ENCODE peak calls at places on chromosomes 5 and 9, in seven cellular contexts. One of them, this sample, is unnamed.

GRCh38 chr5:9474241-9475002 is 71.5 kb downstream of the SEMA5A start:
- DNase-seq in CD4-positive, alpha-beta memory T cell: no peak
- DNase-seq in body of pancreas: no peak
- DNase-seq in CD8-positive, alpha-beta memory T cell: no peak
- DNase-seq in neuronal stem cell: no peak
- DNase-seq in upper lobe of right lung: no peak
- DNase-seq in lower lobe of right lung: no peak
- DNase-seq in this sample: no peak

GRCh38 chr9:83220737-83221136 is 157.8 kb upstream of the RASEF start:
- DNase-seq in body of pancreas: peak; percentile 67
- DNase-seq in lower lobe of right lung: no peak
- DNase-seq in CD8-positive, alpha-beta memory T cell: no peak
- DNase-seq in CD4-positive, alpha-beta memory T cell: no peak
- DNase-seq in neuronal stem cell: no peak
- DNase-seq in upper lobe of right lung: no peak
- DNase-seq in this sample: no peak

GRCh38 chr5:95818181-95819147 is 4.1 kb downstream of the GLRX start:
- DNase-seq in CD4-positive, alpha-beta memory T cell: no peak
- DNase-seq in body of pancreas: no peak
- DNase-seq in neuronal stem cell: no peak
- DNase-seq in lower lobe of right lung: peak; percentile 68
- DNase-seq in upper lobe of right lung: no peak
- DNase-seq in CD8-positive, alpha-beta memory T cell: no peak
- DNase-seq in this sample: peak; percentile 21

GRCh38 chr9:116286287-116286686 is 132.7 kb downstream of the PAPPA start:
- DNase-seq in upper lobe of right lung: no peak
- DNase-seq in lower lobe of right lung: no peak
- DNase-seq in CD8-positive, alpha-beta memory T cell: no peak
- DNase-seq in body of pancreas: no peak
- DNase-seq in CD4-positive, alpha-beta memory T cell: no peak
- DNase-seq in neuronal stem cell: peak; percentile 67
- DNase-seq in this sample: no peak

GRCh38 chr5:173201636-173202265 is 33.3 kb downstream of the NKX2-5 start:
- DNase-seq in lower lobe of right lung: no peak
- DNase-seq in CD4-positive, alpha-beta memory T cell: no peak
- DNase-seq in neuronal stem cell: no peak
- DNase-seq in body of pancreas: no peak
- DNase-seq in upper lobe of right lung: no peak
- DNase-seq in CD8-positive, alpha-beta memory T cell: no peak
- DNase-seq in this sample: no peak

GRCh38 chr5:61071565-61071964 is 90.7 kb downstream of the SMIM15 start:
- DNase-seq in CD4-positive, alpha-beta memory T cell: no peak
- DNase-seq in CD8-positive, alpha-beta memory T cell: no peak
- DNase-seq in neuronal stem cell: peak; percentile 5
- DNase-seq in upper lobe of right lung: no peak
- DNase-seq in lower lobe of right lung: no peak
- DNase-seq in body of pancreas: no peak
- DNase-seq in this sample: no peak

GRCh38 chr9:38038307-38039089 is 30.5 kb downstream of the SHB start:
- DNase-seq in neuronal stem cell: no peak
- DNase-seq in body of pancreas: no peak
- DNase-seq in CD8-positive, alpha-beta memory T cell: no peak
- DNase-seq in upper lobe of right lung: no peak
- DNase-seq in CD4-positive, alpha-beta memory T cell: no peak
- DNase-seq in lower lobe of right lung: no peak
- DNase-seq in this sample: no peak

GRCh38 chr5:73446631-73447233 is 1.8 kb downstream of the FOXD1 start:
- DNase-seq in neuronal stem cell: no peak
- DNase-seq in lower lobe of right lung: no peak
- DNase-seq in CD8-positive, alpha-beta memory T cell: no peak
- DNase-seq in body of pancreas: no peak
- DNase-seq in upper lobe of right lung: no peak
- DNase-seq in CD4-positive, alpha-beta memory T cell: no peak
- DNase-seq in this sample: no peak

GRCh38 chr5:108801776-108802175 is 54.1 kb downstream of the FER start:
- DNase-seq in body of pancreas: no peak
- DNase-seq in lower lobe of right lung: no peak
- DNase-seq in upper lobe of right lung: no peak
- DNase-seq in CD4-positive, alpha-beta memory T cell: no peak
- DNase-seq in neuronal stem cell: no peak
- DNase-seq in CD8-positive, alpha-beta memory T cell: no peak
- DNase-seq in this sample: no peak

GRCh38 chr5:34582364-34582763 is 73.8 kb upstream of the RAI14 start:
- DNase-seq in body of pancreas: peak; percentile 67
- DNase-seq in upper lobe of right lung: no peak
- DNase-seq in CD8-positive, alpha-beta memory T cell: no peak
- DNase-seq in lower lobe of right lung: no peak
- DNase-seq in neuronal stem cell: no peak
- DNase-seq in CD4-positive, alpha-beta memory T cell: no peak
- DNase-seq in this sample: no peak

GRCh38 chr9:94577541-94577940 is 16.1 kb downstream of the FBP2 start:
- DNase-seq in CD4-positive, alpha-beta memory T cell: no peak
- DNase-seq in lower lobe of right lung: no peak
- DNase-seq in body of pancreas: no peak
- DNase-seq in neuronal stem cell: no peak
- DNase-seq in upper lobe of right lung: no peak
- DNase-seq in CD8-positive, alpha-beta memory T cell: no peak
- DNase-seq in this sample: no peak

GRCh38 chr9:118529624-118530214 is 825.5 kb downstream of the TLR4 start:
- DNase-seq in CD8-positive, alpha-beta memory T cell: no peak
- DNase-seq in body of pancreas: no peak
- DNase-seq in neuronal stem cell: no peak
- DNase-seq in upper lobe of right lung: no peak
- DNase-seq in lower lobe of right lung: no peak
- DNase-seq in CD4-positive, alpha-beta memory T cell: no peak
- DNase-seq in this sample: no peak

GRCh38 chr9:88721528-88722279 is 186.7 kb downstream of the NXNL2 start:
- DNase-seq in CD8-positive, alpha-beta memory T cell: no peak
- DNase-seq in neuronal stem cell: no peak
- DNase-seq in CD4-positive, alpha-beta memory T cell: no peak
- DNase-seq in body of pancreas: no peak
- DNase-seq in lower lobe of right lung: no peak
- DNase-seq in upper lobe of right lung: no peak
- DNase-seq in this sample: no peak

GRCh38 chr9:95512751-95513120 is 4.0 kb downstream of the PTCH1 start:
- DNase-seq in body of pancreas: no peak
- DNase-seq in upper lobe of right lung: no peak
- DNase-seq in CD4-positive, alpha-beta memory T cell: no peak
- DNase-seq in lower lobe of right lung: no peak
- DNase-seq in neuronal stem cell: no peak
- DNase-seq in CD8-positive, alpha-beta memory T cell: no peak
- DNase-seq in this sample: no peak

GRCh38 chr5:133247145-133247709 is 195.4 kb downstream of the HSPA4 start:
- DNase-seq in neuronal stem cell: no peak
- DNase-seq in body of pancreas: no peak
- DNase-seq in CD4-positive, alpha-beta memory T cell: no peak
- DNase-seq in upper lobe of right lung: no peak
- DNase-seq in lower lobe of right lung: no peak
- DNase-seq in CD8-positive, alpha-beta memory T cell: no peak
- DNase-seq in this sample: no peak

GRCh38 chr5:17096975-17097695 is 120.3 kb upstream of the BASP1 start:
- DNase-seq in CD4-positive, alpha-beta memory T cell: no peak
- DNase-seq in neuronal stem cell: peak; percentile 44
- DNase-seq in body of pancreas: no peak
- DNase-seq in upper lobe of right lung: no peak
- DNase-seq in CD8-positive, alpha-beta memory T cell: no peak
- DNase-seq in lower lobe of right lung: no peak
- DNase-seq in this sample: no peak

GRCh38 chr5:78566747-78567449 is 81.7 kb downstream of the LHFPL2 start:
- DNase-seq in upper lobe of right lung: no peak
- DNase-seq in body of pancreas: no peak
- DNase-seq in CD8-positive, alpha-beta memory T cell: no peak
- DNase-seq in CD4-positive, alpha-beta memory T cell: no peak
- DNase-seq in lower lobe of right lung: no peak
- DNase-seq in neuronal stem cell: no peak
- DNase-seq in this sample: no peak

GRCh38 chr9:7788772-7789171 is 10.8 kb downstream of the DMAC1 start:
- DNase-seq in neuronal stem cell: no peak
- DNase-seq in CD4-positive, alpha-beta memory T cell: no peak
- DNase-seq in body of pancreas: no peak
- DNase-seq in CD8-positive, alpha-beta memory T cell: no peak
- DNase-seq in upper lobe of right lung: no peak
- DNase-seq in lower lobe of right lung: no peak
- DNase-seq in this sample: no peak

GRCh38 chr9:114015607-114016006 is 62.5 kb downstream of the AMBP start:
- DNase-seq in neuronal stem cell: no peak
- DNase-seq in CD4-positive, alpha-beta memory T cell: no peak
- DNase-seq in body of pancreas: no peak
- DNase-seq in lower lobe of right lung: no peak
- DNase-seq in CD8-positive, alpha-beta memory T cell: no peak
- DNase-seq in upper lobe of right lung: no peak
- DNase-seq in this sample: no peak

GRCh38 chr5:54390015-54390414 is 65.5 kb upstream of the HSPB3 start:
- DNase-seq in body of pancreas: peak; percentile 58
- DNase-seq in CD8-positive, alpha-beta memory T cell: no peak
- DNase-seq in neuronal stem cell: no peak
- DNase-seq in CD4-positive, alpha-beta memory T cell: no peak
- DNase-seq in lower lobe of right lung: no peak
- DNase-seq in upper lobe of right lung: no peak
- DNase-seq in this sample: no peak

GRCh38 chr5:75511435-75512382 is at the start of the genes CERT1 and POLK:
- DNase-seq in CD8-positive, alpha-beta memory T cell: peak; percentile 89
- DNase-seq in lower lobe of right lung: peak; percentile 99
- DNase-seq in neuronal stem cell: peak; percentile 96
- DNase-seq in upper lobe of right lung: peak; percentile 99
- DNase-seq in CD4-positive, alpha-beta memory T cell: peak; percentile 94
- DNase-seq in body of pancreas: peak; percentile 96
- DNase-seq in this sample: peak; percentile 94
- H3K4me1 ChIP-seq in CD8-positive, alpha-beta memory T cell: peaks cover 43% of the 10 kb centered on the region
- H3K4me1 ChIP-seq in lower lobe of right lung: peaks cover 40% of the 10 kb centered on the region
- H3K4me1 ChIP-seq in neuronal stem cell: peaks cover 8% of the 10 kb centered on the region
- H3K4me1 ChIP-seq in upper lobe of right lung: peaks cover 38% of the 10 kb centered on the region
- H3K4me1 ChIP-seq in CD4-positive, alpha-beta memory T cell: peaks cover 44% of the 10 kb centered on the region
- H3K4me1 ChIP-seq in body of pancreas: peaks cover 40% of the 10 kb centered on the region
- H3K4me1 ChIP-seq in this sample: peaks cover 28% of the 10 kb centered on the region

GRCh38 chr9:134291452-134291881 is 34.8 kb upstream of the RXRA start:
- DNase-seq in CD8-positive, alpha-beta memory T cell: no peak
- DNase-seq in CD4-positive, alpha-beta memory T cell: no peak
- DNase-seq in lower lobe of right lung: peak; percentile 28
- DNase-seq in upper lobe of right lung: no peak
- DNase-seq in body of pancreas: no peak
- DNase-seq in neuronal stem cell: no peak
- DNase-seq in this sample: no peak

GRCh38 chr9:134293576-134294227 is 32.6 kb upstream of the RXRA start:
- DNase-seq in upper lobe of right lung: no peak
- DNase-seq in CD4-positive, alpha-beta memory T cell: no peak
- DNase-seq in body of pancreas: no peak
- DNase-seq in lower lobe of right lung: peak; percentile 43
- DNase-seq in CD8-positive, alpha-beta memory T cell: no peak
- DNase-seq in neuronal stem cell: peak; percentile 40
- DNase-seq in this sample: peak; percentile 14

GRCh38 chr9:134291961-134292871 is 34.0 kb upstream of the RXRA start:
- DNase-seq in body of pancreas: no peak
- DNase-seq in CD8-positive, alpha-beta memory T cell: no peak
- DNase-seq in lower lobe of right lung: peak; percentile 41
- DNase-seq in neuronal stem cell: no peak
- DNase-seq in CD4-positive, alpha-beta memory T cell: no peak
- DNase-seq in upper lobe of right lung: no peak
- DNase-seq in this sample: no peak

GRCh38 chr9:134294228-134295071 is 31.8 kb upstream of the RXRA start:
- DNase-seq in upper lobe of right lung: no peak
- DNase-seq in body of pancreas: no peak
- DNase-seq in neuronal stem cell: no peak
- DNase-seq in CD8-positive, alpha-beta memory T cell: no peak
- DNase-seq in CD4-positive, alpha-beta memory T cell: no peak
- DNase-seq in lower lobe of right lung: peak; percentile 46
- DNase-seq in this sample: no peak

DNA sequence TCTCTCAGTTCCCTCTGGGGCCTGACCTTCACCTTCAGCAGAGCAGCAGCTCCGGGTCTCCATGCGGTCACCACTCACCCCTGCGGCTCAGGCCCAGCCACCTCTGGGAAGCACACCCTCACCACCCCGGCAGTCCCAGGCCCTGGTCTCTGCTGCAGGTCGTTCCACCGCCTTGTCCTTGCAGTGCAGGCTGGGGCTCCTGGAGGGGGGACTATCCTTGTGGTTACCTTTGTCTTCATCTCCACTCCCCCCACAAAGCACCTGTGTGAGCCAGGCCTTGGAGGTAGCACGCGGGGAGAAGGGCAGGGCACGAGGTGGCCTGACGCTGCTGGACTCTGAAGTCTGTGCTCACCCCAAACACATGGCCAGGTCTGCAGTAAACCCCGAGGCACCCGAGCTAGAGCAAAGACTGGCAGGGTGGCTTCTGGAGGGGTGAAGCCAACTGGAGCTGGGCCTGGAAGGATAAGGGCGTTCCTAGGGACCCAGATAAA is 33.2 kb upstream of the RXRA start:
- DNase-seq in CD8-positive, alpha-beta memory T cell: no peak
- DNase-seq in upper lobe of right lung: no peak
- DNase-seq in neuronal stem cell: no peak
- DNase-seq in CD4-positive, alpha-beta memory T cell: no peak
- DNase-seq in lower lobe of right lung: peak; percentile 30
- DNase-seq in body of pancreas: no peak
- DNase-seq in this sample: no peak
- H3K4me1 ChIP-seq in CD8-positive, alpha-beta memory T cell: no peaks in the 10 kb centered on the region
- H3K4me1 ChIP-seq in upper lobe of right lung: peaks cover 14% of the 10 kb centered on the region
- H3K4me1 ChIP-seq in neuronal stem cell: peaks cover 10% of the 10 kb centered on the region
- H3K4me1 ChIP-seq in CD4-positive, alpha-beta memory T cell: no peaks in the 10 kb centered on the region
- H3K4me1 ChIP-seq in lower lobe of right lung: peaks cover 14% of the 10 kb centered on the region
- H3K4me1 ChIP-seq in body of pancreas: no peaks in the 10 kb centered on the region
- H3K4me1 ChIP-seq in this sample: no peaks in the 10 kb centered on the region

DNA sequence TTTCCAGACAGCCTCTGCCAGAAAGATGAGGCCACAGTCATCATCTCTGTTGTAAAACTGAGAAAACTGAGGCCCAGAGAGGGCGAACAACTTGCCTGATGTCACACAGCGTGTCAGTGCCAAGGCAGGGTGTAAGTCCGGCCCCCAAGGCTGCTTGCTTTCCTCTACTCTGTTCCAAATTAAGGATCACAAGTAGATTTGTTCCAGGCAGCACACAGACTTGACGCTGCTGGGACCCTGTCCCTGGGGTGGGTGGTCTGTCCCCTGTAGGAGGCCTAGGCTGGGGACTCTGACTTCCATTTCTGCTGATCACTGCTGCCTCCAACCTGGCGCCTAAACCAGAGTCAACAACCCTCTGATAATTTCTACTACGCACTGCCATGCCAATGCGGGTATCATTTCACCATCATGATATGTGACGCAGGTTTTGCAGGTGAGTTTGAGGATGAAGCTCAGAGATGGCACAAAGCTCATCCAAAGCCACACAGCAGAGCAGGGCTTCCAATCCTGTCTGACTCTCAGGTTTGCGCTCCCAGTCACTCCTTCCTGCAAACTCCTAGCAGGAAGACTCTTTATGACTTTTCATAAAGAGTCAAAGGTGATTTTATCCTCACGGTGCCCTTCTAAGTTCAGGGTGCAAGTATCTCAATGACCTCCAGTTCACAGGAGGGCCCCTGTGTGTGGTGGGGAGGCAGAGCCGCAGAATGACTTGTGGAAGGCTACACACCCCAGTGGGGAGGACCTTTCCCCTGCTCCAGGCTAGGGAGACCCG is 13.6 kb upstream of the RALGDS start:
- DNase-seq in CD4-positive, alpha-beta memory T cell: peak; percentile 41
- DNase-seq in lower lobe of right lung: no peak
- DNase-seq in body of pancreas: no peak
- DNase-seq in CD8-positive, alpha-beta memory T cell: no peak
- DNase-seq in neuronal stem cell: no peak
- DNase-seq in upper lobe of right lung: no peak
- DNase-seq in this sample: no peak
- H3K4me1 ChIP-seq in CD4-positive, alpha-beta memory T cell: peaks cover 99% of the 10 kb centered on the region
- H3K4me1 ChIP-seq in lower lobe of right lung: peaks cover 74% of the 10 kb centered on the region
- H3K4me1 ChIP-seq in body of pancreas: peaks cover 66% of the 10 kb centered on the region
- H3K4me1 ChIP-seq in CD8-positive, alpha-beta memory T cell: peaks cover 80% of the 10 kb centered on the region
- H3K4me1 ChIP-seq in neuronal stem cell: peaks cover 22% of the 10 kb centered on the region
- H3K4me1 ChIP-seq in upper lobe of right lung: peaks cover 55% of the 10 kb centered on the region
- H3K4me1 ChIP-seq in this sample: peaks cover 60% of the 10 kb centered on the region

GRCh38 chr9:133958756-133959155 is 33.4 kb downstream of the VAV2 start:
- DNase-seq in CD8-positive, alpha-beta memory T cell: no peak
- DNase-seq in body of pancreas: no peak
- DNase-seq in lower lobe of right lung: peak; percentile 24
- DNase-seq in CD4-positive, alpha-beta memory T cell: no peak
- DNase-seq in upper lobe of right lung: no peak
- DNase-seq in neuronal stem cell: no peak
- DNase-seq in this sample: no peak
- H3K4me1 ChIP-seq in CD8-positive, alpha-beta memory T cell: no peaks in the 10 kb centered on the region
- H3K4me1 ChIP-seq in body of pancreas: peaks cover 76% of the 10 kb centered on the region
- H3K4me1 ChIP-seq in lower lobe of right lung: peaks cover 66% of the 10 kb centered on the region
- H3K4me1 ChIP-seq in CD4-positive, alpha-beta memory T cell: peaks cover 13% of the 10 kb centered on the region
- H3K4me1 ChIP-seq in upper lobe of right lung: peaks cover 55% of the 10 kb centered on the region
- H3K4me1 ChIP-seq in neuronal stem cell: peaks cover 56% of the 10 kb centered on the region
- H3K4me1 ChIP-seq in this sample: peaks cover 16% of the 10 kb centered on the region